ENCODE peak calls at places on chromosome 9, in four cellular contexts. M is WTC11, D is GM12878, S is HepG2. I is an unnamed sample.

GRCh38 chr9:78132688-78133033 is 101.0 kb upstream of the GNAQ start:
- DNase-seq in M (no peak), D (no peak), S (no peak), I (no peak)

GRCh38 chr9:119688547-119688946 is 319.3 kb upstream of the BRINP1 start:
- DNase-seq in M (no peak), D (no peak), S (no peak), I (no peak)

GRCh38 chr9:124602204-124602603 is 95.0 kb upstream of the NR5A1 start:
- DNase-seq in M (no peak), D (no peak), S (peak; percentile 36), I (no peak)

GRCh38 chr9:134659688-134660131 is 18.1 kb downstream of the COL5A1 start:
- DNase-seq in M (no peak), D (no peak), S (no peak), I (no peak)

GRCh38 chr9:15873573-15874177 is 320.8 kb downstream of the CCDC171 start:
- DNase-seq in M (no peak), D (no peak), S (peak; percentile 33), I (peak; percentile 4)

GRCh38 chr9:123742009-123742767 is 187.7 kb downstream of the DENND1A start:
- DNase-seq in M (no peak), D (no peak), S (peak; percentile 91), I (no peak)

GRCh38 chr9:137280478-137281344 is 3.2 kb downstream of the TOR4A start:
- DNase-seq in M (peak; percentile 66), D (no peak), S (no peak), I (no peak)

GRCh38 chr9:83906144-83906543 is 15.1 kb downstream of the KIF27 start:
- DNase-seq in M (no peak), D (no peak), S (no peak), I (no peak)

GRCh38 chr9:127417130-127418036 is 6.8 kb upstream of the ZNF79 start:
- DNase-seq in M (no peak), D (no peak), S (no peak), I (no peak)

GRCh38 chr9:126694206-126695081 is 80.7 kb downstream of the LMX1B start:
- DNase-seq in M (peak; percentile 8), D (no peak), S (no peak), I (no peak)

GRCh38 chr9:72687331-72687730 is 165.9 kb downstream of the TMC1 start:
- DNase-seq in M (no peak), D (no peak), S (no peak), I (no peak)

GRCh38 chr9:128526729-128527128 is 22.2 kb downstream of the GLE1 start:
- DNase-seq in M (no peak), D (no peak), S (no peak), I (no peak)

GRCh38 chr9:91751922-91752321 is 198.1 kb downstream of the ROR2 start:
- DNase-seq in M (no peak), D (no peak), S (no peak), I (no peak)

GRCh38 chr9:119802621-119803020 is 433.4 kb upstream of the BRINP1 start:
- DNase-seq in M (no peak), D (no peak), S (no peak), I (no peak)

GRCh38 chr9:8855046-8855445 is 1055.5 kb upstream of the DMAC1 start:
- DNase-seq in M (no peak), D (no peak), S (no peak), I (no peak)

GRCh38 chr9:122125158-122125890 is 32.2 kb upstream of the TTLL11 start:
- DNase-seq in M (peak; percentile 84), D (no peak), S (peak; percentile 53), I (peak; percentile 87)

GRCh38 chr9:136324501-136325300 is 2.6 kb upstream of the GPSM1 start:
- DNase-seq in M (no peak), D (no peak), S (no peak), I (peak; percentile 38)

DNA sequence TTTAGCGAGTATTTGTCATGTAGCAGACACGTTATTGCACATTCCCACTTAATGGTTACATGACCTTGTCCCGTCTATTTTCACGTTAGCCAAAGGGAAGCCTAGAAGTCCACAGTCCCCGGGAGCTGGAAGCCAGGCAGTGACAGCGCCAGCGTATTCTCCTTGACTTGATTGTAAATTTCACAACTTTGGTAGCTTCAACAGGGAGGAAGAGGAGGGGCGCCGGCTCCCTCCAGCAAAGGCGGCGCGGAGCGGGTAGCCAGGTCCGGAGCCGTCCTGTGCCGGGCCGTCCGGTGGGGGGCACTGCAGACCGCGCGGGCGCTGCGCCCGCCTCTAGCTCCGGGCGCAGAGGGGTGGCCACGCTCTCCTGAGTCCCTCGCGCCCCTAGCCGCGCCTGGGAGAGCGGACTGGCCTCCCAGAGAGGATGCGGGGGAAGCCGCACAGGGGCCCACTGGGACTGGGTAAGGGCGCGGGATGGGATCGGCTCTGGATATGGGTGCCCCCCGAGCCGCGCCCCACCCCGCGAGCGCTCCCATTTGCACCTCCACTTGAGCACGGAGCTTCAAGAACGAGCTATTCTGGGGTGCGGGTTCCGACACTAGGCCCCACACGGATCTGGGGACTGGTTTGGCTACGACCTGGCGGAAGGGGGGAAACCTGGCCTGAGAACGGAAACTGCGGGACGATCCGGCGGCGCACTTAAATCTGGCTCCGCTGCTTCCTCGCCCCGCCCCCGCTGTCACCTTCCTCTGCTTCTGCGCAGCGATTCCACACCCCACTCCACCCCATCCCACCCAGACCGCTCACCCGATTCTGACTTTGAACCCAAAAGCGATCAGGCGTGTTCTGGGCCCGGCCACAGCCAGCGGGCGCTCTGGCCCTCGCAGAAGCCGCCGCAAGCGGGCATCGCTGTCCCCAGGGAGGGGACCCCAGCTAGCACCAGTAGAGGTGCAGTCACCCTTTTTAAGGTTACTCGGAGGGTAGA is 23.8 kb downstream of the KLF4 start:
- DNase-seq in M (peak; percentile 79), D (no peak), S (no peak), I (peak; percentile 14)
- TF ChIP-seq TCF7 in M (no peak), D (no peak), S (no peak), I (no peak)

GRCh38 chr9:115295749-115296148 is 177.8 kb upstream of the TNC start:
- DNase-seq in M (no peak), D (no peak), S (no peak), I (no peak)

GRCh38 chr9:115291841-115292240 is 173.9 kb upstream of the TNC start:
- DNase-seq in M (no peak), D (no peak), S (no peak), I (no peak)

GRCh38 chr9:115292584-115293271 is 174.8 kb upstream of the TNC start:
- DNase-seq in M (no peak), D (no peak), S (no peak), I (no peak)

GRCh38 chr9:115285806-115286205 is 167.8 kb upstream of the TNC start:
- DNase-seq in M (no peak), D (no peak), S (no peak), I (no peak)

GRCh38 chr9:115289757-115290208 is 171.8 kb upstream of the TNC start:
- DNase-seq in M (no peak), D (no peak), S (no peak), I (no peak)
- TF ChIP-seq TCF7 in M (no peak), D (no peak), S (no peak), I (no peak)

GRCh38 chr9:94779101-94779500 is 52.6 kb downstream of the AOPEP start:
- DNase-seq in M (no peak), D (no peak), S (no peak), I (no peak)
- TF ChIP-seq TCF7 in M (no peak), D (no peak), S (no peak), I (no peak)

DNA sequence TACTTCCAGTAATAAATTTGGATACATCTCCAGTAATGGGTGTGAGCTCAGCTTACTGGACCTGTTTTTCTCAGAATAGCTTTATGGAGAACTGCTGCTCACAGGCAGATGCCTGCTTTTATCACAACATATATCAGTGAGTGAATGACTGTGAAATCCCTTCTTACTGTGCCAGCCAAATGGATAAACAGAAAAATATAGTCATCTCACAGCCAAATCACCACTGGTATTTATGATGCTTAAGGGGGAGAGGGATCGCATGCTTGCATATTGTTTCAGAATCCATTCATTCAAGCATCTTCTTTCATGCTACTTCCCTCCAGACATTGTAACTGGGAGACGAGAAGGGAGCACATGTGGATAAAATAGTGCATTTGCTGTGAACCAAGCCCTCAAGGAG is 148.3 kb upstream of the PAPPA start:
- DNase-seq in M (no peak), D (no peak), S (no peak), I (no peak)
- TF ChIP-seq TCF7 in M (no peak), D (no peak), S (no peak), I (no peak)

DNA sequence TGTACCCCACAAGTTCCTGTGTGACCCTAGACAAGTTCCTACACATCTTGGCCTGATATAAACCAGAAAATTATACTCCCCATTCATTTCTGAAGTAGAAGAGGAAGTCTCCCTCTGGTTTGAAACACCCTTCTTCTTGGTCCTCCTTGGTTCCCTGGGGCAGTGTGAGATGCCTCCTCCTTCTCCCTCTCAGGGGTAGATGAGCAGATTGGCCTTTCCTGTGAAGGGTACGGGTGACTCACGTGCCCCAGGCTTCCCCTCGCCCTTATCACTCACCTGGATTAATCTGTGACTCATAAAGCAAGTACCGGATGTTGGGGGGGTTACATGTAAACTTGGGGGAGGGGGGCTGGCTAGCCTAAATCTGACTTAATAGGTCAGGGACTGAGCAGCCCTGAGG is 11.1 kb upstream of the AQP3 start:
- DNase-seq in M (no peak), D (peak; percentile 32), S (peak; percentile 20), I (no peak)
- TF ChIP-seq TCF7 in M (no peak), D (no peak), S (no peak), I (no peak)

I was measured in K562.